ENCODE peak calls at places on chromosomes 5 and 9, in seven cellular contexts. E, U, J, M, T, O and H are unnamed samples.

GRCh38 chr5:55634204-55634785 is 77.8 kb downstream of the SLC38A9 start:
- DNase-seq in T (peak; percentile 74), U (no peak), O (no peak), J (no peak), M (no peak), E (peak; percentile 29), H (no peak)

GRCh38 chr5:181204561-181205401 is at the start of gene TRIM7:
- DNase-seq in J (peak; percentile 79), M (no peak), U (peak; percentile 79), O (no peak), E (peak; percentile 79), T (peak; percentile 70), H (no peak)

GRCh38 chr5:91499943-91500531 is 116.9 kb upstream of the ARRDC3 start:
- DNase-seq in J (no peak), T (peak; percentile 63), E (no peak), O (no peak), M (no peak), U (no peak), H (no peak)

GRCh38 chr9:120579139-120579749 is 723 bp downstream of the CDK5RAP2 start:
- DNase-seq in O (peak; percentile 20), E (no peak), J (peak; percentile 31), T (peak; percentile 49), U (no peak), M (no peak), H (no peak)

GRCh38 chr5:78113689-78114088 is 180.8 kb downstream of the AP3B1 start:
- DNase-seq in M (no peak), O (no peak), U (no peak), T (no peak), J (no peak), E (no peak), H (no peak)

GRCh38 chr5:58184910-58185309 is 275.0 kb downstream of the PLK2 start:
- DNase-seq in U (no peak), T (peak; percentile 80), J (no peak), M (no peak), E (no peak), O (no peak), H (no peak)

GRCh38 chr5:125149503-125149902 is 403.1 kb upstream of the ZNF608 start:
- DNase-seq in M (no peak), U (no peak), J (no peak), O (peak; percentile 72), E (no peak), T (no peak), H (no peak)

GRCh38 chr5:142322403-142322746 is 2.4 kb downstream of the SPRY4 start:
- DNase-seq in T (no peak), J (no peak), M (no peak), U (no peak), E (no peak), O (no peak), H (no peak)

GRCh38 chr9:127877566-127877998 is at the start of gene AK1:
- DNase-seq in M (no peak), O (peak; percentile 91), U (peak; percentile 83), E (peak; percentile 89), T (peak; percentile 86), J (peak; percentile 89), H (peak; percentile 72)

DNA sequence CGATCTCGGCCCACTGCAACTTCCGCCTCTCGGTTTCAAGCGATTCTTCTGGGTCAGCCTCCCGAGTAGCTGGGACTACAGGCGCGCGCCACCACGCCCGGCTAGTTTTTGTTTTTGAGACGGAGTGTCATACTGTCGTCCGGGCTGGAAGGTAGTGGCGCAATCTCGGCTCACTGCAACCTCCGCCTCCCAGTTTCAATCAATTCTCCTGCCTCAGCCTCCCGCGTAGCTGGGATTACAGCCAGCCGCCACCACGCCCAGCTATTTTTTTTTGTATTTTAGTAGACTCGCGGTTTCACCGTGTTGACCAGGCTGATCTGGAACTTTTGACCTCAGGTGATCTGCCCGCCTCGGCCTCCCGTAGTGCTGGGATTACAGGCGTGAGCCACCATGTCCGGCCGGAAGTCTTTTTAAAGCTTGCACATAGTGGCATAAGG is 1.2 kb downstream of the SMC5 start:
- DNase-seq in E (no peak), M (no peak), O (no peak), U (no peak), T (no peak), J (peak; percentile 41), H (no peak)
- H3K27ac ChIP-seq in E (no peak overlapping the region), M (no peak overlapping the region), O (no peak overlapping the region), U (peak overlapping the region; percentile 98), T (peak overlapping the region; percentile 97), J (peak overlapping the region; percentile 97), H (no peak overlapping the region)

GRCh38 chr5:74988273-74988983 is 63.9 kb downstream of the GCNT4 start:
- DNase-seq in M (no peak), E (no peak), O (no peak), T (no peak), U (no peak), J (no peak), H (no peak)
- H3K27ac ChIP-seq in M (no peak overlapping the region), E (no peak overlapping the region), O (no peak overlapping the region), T (no peak overlapping the region), U (no peak overlapping the region), J (no peak overlapping the region), H (no peak overlapping the region)

DNA sequence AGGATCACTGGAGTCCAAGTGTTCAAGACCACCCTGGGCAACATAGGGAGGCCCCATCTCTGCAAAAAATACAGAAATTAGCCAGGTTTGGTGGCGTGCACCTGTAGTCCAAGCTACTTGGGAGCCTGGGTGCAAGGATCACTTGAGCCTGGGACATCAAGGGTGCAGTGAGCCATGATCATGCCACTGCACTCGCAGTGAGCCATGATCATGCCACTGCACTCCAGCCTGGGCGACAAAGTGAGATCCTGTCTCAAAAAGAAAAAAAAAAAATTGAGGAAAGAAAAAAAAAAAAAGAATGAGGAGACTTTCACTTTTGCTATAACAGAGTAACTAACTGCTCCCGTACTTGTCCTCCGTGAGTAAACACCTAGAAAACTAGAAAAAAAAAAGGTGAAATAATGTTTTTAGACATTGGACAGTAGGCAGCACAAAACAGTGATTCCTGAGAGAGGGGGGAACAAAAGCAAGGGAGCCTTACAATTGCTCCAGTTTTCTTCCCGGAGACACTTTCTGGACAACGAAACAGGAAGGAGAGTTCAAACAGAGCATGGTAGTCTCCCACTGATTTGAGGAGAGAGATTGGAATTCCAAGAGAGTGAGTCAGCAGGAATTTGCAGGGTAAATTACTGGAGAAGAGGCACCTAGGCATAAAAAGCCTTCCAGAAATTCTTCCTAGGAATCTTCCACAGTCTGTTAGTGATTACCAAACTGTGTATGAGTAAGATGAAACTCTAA is 6.9 kb upstream of the ZBTB5 start:
- DNase-seq in J (peak; percentile 49), U (no peak), E (no peak), T (peak; percentile 91), O (no peak), M (no peak), H (no peak)
- H3K27ac ChIP-seq in J (peak overlapping the region; percentile 45), U (peak overlapping the region; percentile 48), E (peak overlapping the region; percentile 78), T (peak overlapping the region; percentile 91), O (no peak overlapping the region), M (peak overlapping the region; percentile 84), H (no peak overlapping the region)

GRCh38 chr5:149529463-149529862 is 21.8 kb downstream of the CSNK1A1 start:
- DNase-seq in E (no peak), J (no peak), U (no peak), T (no peak), O (no peak), M (no peak), H (no peak)
- H3K27ac ChIP-seq in E (no peak overlapping the region), J (no peak overlapping the region), U (no peak overlapping the region), T (peak overlapping the region; percentile 5), O (peak overlapping the region; percentile 46), M (no peak overlapping the region), H (no peak overlapping the region)